ENCODE peak calls at places on chromosomes 3 and 15, in eight cellular contexts. One of them, this sample, is unnamed. For H3K4me1, the result is how much of the 10 kb centered on the place peaks cover.

GRCh38 chr15:65189102-65189740 is 4.1 kb upstream of the CLPX start:
- DNase-seq in esophagus muscularis mucosa: no peak
- DNase-seq in A549: peak
- DNase-seq in cardiac muscle cell: peak
- DNase-seq in fibroblast of lung: peak
- DNase-seq in adrenal gland: peak
- DNase-seq in IMR-90: peak
- DNase-seq in GM23338: peak
- DNase-seq in this sample: no peak

GRCh38 chr15:48191574-48192225 is at the start of gene CTXN2:
- DNase-seq in esophagus muscularis mucosa: no peak
- DNase-seq in A549: no peak
- DNase-seq in cardiac muscle cell: no peak
- DNase-seq in fibroblast of lung: peak
- DNase-seq in adrenal gland: no peak
- DNase-seq in IMR-90: no peak
- DNase-seq in GM23338: peak
- DNase-seq in this sample: no peak

GRCh38 chr15:56805466-56806146 is 72.3 kb upstream of the ZNF280D start:
- DNase-seq in esophagus muscularis mucosa: no peak
- DNase-seq in A549: peak
- DNase-seq in cardiac muscle cell: peak
- DNase-seq in fibroblast of lung: peak
- DNase-seq in adrenal gland: peak
- DNase-seq in IMR-90: peak
- DNase-seq in GM23338: no peak
- DNase-seq in this sample: no peak

GRCh38 chr3:147298511-147298982 is 107.8 kb downstream of the ZIC4 start:
- DNase-seq in esophagus muscularis mucosa: no peak
- DNase-seq in A549: peak
- DNase-seq in cardiac muscle cell: peak
- DNase-seq in fibroblast of lung: peak
- DNase-seq in adrenal gland: no peak
- DNase-seq in IMR-90: peak
- DNase-seq in GM23338: peak
- DNase-seq in this sample: no peak

GRCh38 chr15:71386448-71387236 is 271.4 kb downstream of the THSD4 start:
- DNase-seq in esophagus muscularis mucosa: no peak
- DNase-seq in A549: peak
- DNase-seq in cardiac muscle cell: peak
- DNase-seq in fibroblast of lung: peak
- DNase-seq in adrenal gland: no peak
- DNase-seq in IMR-90: peak
- DNase-seq in GM23338: peak
- DNase-seq in this sample: no peak

GRCh38 chr3:184129012-184129411 is 6.1 kb upstream of the EIF2B5 start:
- DNase-seq in esophagus muscularis mucosa: no peak
- DNase-seq in A549: peak
- DNase-seq in cardiac muscle cell: peak
- DNase-seq in fibroblast of lung: peak
- DNase-seq in adrenal gland: no peak
- DNase-seq in IMR-90: peak
- DNase-seq in GM23338: peak
- DNase-seq in this sample: no peak

GRCh38 chr15:50854594-50855490 is 53.6 kb upstream of the AP4E1 start:
- DNase-seq in esophagus muscularis mucosa: no peak
- DNase-seq in A549: peak
- DNase-seq in cardiac muscle cell: no peak
- DNase-seq in fibroblast of lung: no peak
- DNase-seq in adrenal gland: no peak
- DNase-seq in IMR-90: peak
- DNase-seq in GM23338: no peak
- DNase-seq in this sample: no peak

GRCh38 chr3:152200476-152201422 is 68.0 kb upstream of the MBNL1 start:
- DNase-seq in esophagus muscularis mucosa: no peak
- DNase-seq in A549: no peak
- DNase-seq in cardiac muscle cell: peak
- DNase-seq in fibroblast of lung: no peak
- DNase-seq in adrenal gland: no peak
- DNase-seq in IMR-90: no peak
- DNase-seq in GM23338: no peak
- DNase-seq in this sample: no peak

GRCh38 chr15:31016446-31016915 is 25.1 kb upstream of the MTMR10 start:
- DNase-seq in esophagus muscularis mucosa: no peak
- DNase-seq in A549: no peak
- DNase-seq in cardiac muscle cell: peak
- DNase-seq in fibroblast of lung: peak
- DNase-seq in adrenal gland: no peak
- DNase-seq in IMR-90: peak
- DNase-seq in GM23338: no peak
- DNase-seq in this sample: no peak

GRCh38 chr15:44183363-44183762 is 11.7 kb downstream of the FRMD5 start:
- DNase-seq in esophagus muscularis mucosa: no peak
- DNase-seq in A549: no peak
- DNase-seq in cardiac muscle cell: no peak
- DNase-seq in fibroblast of lung: no peak
- DNase-seq in adrenal gland: no peak
- DNase-seq in IMR-90: no peak
- DNase-seq in GM23338: no peak
- DNase-seq in this sample: no peak

GRCh38 chr15:71231678-71232224 is 116.5 kb downstream of the THSD4 start:
- DNase-seq in esophagus muscularis mucosa: no peak
- DNase-seq in A549: no peak
- DNase-seq in cardiac muscle cell: no peak
- DNase-seq in fibroblast of lung: no peak
- DNase-seq in adrenal gland: peak
- DNase-seq in IMR-90: no peak
- DNase-seq in GM23338: no peak
- DNase-seq in this sample: no peak

GRCh38 chr3:154690413-154690812 is 260.4 kb upstream of the GPR149 start:
- DNase-seq in esophagus muscularis mucosa: no peak
- DNase-seq in A549: no peak
- DNase-seq in cardiac muscle cell: no peak
- DNase-seq in fibroblast of lung: no peak
- DNase-seq in adrenal gland: no peak
- DNase-seq in IMR-90: no peak
- DNase-seq in GM23338: no peak
- DNase-seq in this sample: no peak

GRCh38 chr15:97875513-97876285 is 84.8 kb upstream of the ARRDC4 start:
- DNase-seq in esophagus muscularis mucosa: no peak
- DNase-seq in A549: peak
- DNase-seq in cardiac muscle cell: no peak
- DNase-seq in fibroblast of lung: no peak
- DNase-seq in adrenal gland: no peak
- DNase-seq in IMR-90: no peak
- DNase-seq in GM23338: peak
- DNase-seq in this sample: peak

GRCh38 chr3:45066109-45066801 is 40.2 kb downstream of the CLEC3B start:
- DNase-seq in esophagus muscularis mucosa: no peak
- DNase-seq in A549: no peak
- DNase-seq in cardiac muscle cell: no peak
- DNase-seq in fibroblast of lung: no peak
- DNase-seq in adrenal gland: no peak
- DNase-seq in IMR-90: no peak
- DNase-seq in GM23338: no peak
- DNase-seq in this sample: no peak

GRCh38 chr3:128194843-128195242 is 41.6 kb downstream of the EEFSEC start:
- DNase-seq in esophagus muscularis mucosa: no peak
- DNase-seq in A549: no peak
- DNase-seq in cardiac muscle cell: peak
- DNase-seq in fibroblast of lung: peak
- DNase-seq in adrenal gland: no peak
- DNase-seq in IMR-90: no peak
- DNase-seq in GM23338: no peak
- DNase-seq in this sample: no peak

GRCh38 chr3:18830087-18830486 is 318.2 kb upstream of the KCNH8 start:
- DNase-seq in esophagus muscularis mucosa: no peak
- DNase-seq in A549: no peak
- DNase-seq in cardiac muscle cell: no peak
- DNase-seq in fibroblast of lung: no peak
- DNase-seq in adrenal gland: no peak
- DNase-seq in IMR-90: no peak
- DNase-seq in GM23338: no peak
- DNase-seq in this sample: no peak

DNA sequence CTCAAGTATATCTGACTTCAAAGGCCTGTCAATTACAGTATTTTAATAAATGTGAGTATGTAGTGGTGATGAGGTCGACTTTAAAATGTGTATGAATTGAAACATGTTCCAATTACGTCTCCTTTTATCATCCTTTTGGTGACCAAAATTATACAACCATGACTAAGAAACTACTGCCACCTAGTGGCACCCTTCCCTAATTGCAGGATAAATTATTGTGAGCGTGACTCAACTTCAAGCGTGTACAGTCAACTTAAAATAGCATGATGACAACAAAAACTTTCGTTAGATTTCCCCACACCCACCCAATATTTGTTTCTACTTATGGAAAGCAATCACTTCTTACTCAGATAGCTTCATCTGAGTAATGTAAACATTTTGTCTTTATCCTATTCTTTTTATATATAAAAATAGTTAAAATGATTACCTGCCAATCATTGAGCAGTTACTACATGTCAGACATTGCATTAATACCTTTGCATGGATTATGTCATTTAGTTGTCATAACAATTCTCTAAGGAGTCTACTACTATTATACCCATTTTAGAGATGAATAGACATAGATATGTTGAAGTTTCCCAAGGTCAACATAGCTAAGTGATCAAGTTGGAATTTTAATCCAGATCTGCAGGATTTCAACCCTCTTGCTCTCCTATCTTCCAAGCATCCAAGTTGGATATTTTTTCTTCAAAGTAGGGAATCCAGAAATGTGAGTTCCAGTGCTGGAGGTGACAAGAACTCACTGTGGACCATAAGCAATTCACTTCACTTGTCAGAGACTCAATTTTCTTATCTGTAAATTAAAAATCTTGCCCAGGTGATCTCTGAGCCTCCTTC is 106.0 kb downstream of the MEX3B start:
- DNase-seq in esophagus muscularis mucosa: no peak
- DNase-seq in A549: peak
- DNase-seq in cardiac muscle cell: peak
- DNase-seq in fibroblast of lung: peak
- DNase-seq in adrenal gland: no peak
- DNase-seq in IMR-90: peak
- DNase-seq in GM23338: peak
- DNase-seq in this sample: no peak
- TF ChIP-seq CTCF in esophagus muscularis mucosa: peak
- TF ChIP-seq CTCF in A549: peak
- TF ChIP-seq CTCF in cardiac muscle cell: peak
- TF ChIP-seq CTCF in fibroblast of lung: peak
- TF ChIP-seq CTCF in adrenal gland: peak
- TF ChIP-seq CTCF in IMR-90: peak
- TF ChIP-seq CTCF in GM23338: peak
- TF ChIP-seq CTCF in this sample: peak

GRCh38 chr3:30600572-30600971 is 5.8 kb upstream of the TGFBR2 start:
- DNase-seq in esophagus muscularis mucosa: no peak
- DNase-seq in A549: no peak
- DNase-seq in cardiac muscle cell: no peak
- DNase-seq in fibroblast of lung: no peak
- DNase-seq in adrenal gland: no peak
- DNase-seq in IMR-90: no peak
- DNase-seq in GM23338: no peak
- DNase-seq in this sample: no peak
- H3K4me1 ChIP-seq in esophagus muscularis mucosa: under half
- H3K4me1 ChIP-seq in A549: under half
- H3K4me1 ChIP-seq in cardiac muscle cell: under half
- H3K4me1 ChIP-seq in fibroblast of lung: under half
- H3K4me1 ChIP-seq in adrenal gland: under half
- H3K4me1 ChIP-seq in IMR-90: under half
- H3K4me1 ChIP-seq in GM23338: under half
- H3K4me1 ChIP-seq in this sample: under half

GRCh38 chr3:50365080-50365841 is 5.9 kb upstream of the TMEM115 start:
- DNase-seq in esophagus muscularis mucosa: peak
- DNase-seq in A549: no peak
- DNase-seq in cardiac muscle cell: peak
- DNase-seq in fibroblast of lung: peak
- DNase-seq in adrenal gland: peak
- DNase-seq in IMR-90: peak
- DNase-seq in GM23338: peak
- DNase-seq in this sample: peak
- H3K4me3 ChIP-seq in esophagus muscularis mucosa: peak
- H3K4me3 ChIP-seq in A549: no peak
- H3K4me3 ChIP-seq in cardiac muscle cell: peak
- H3K4me3 ChIP-seq in fibroblast of lung: no peak
- H3K4me3 ChIP-seq in adrenal gland: peak
- H3K4me3 ChIP-seq in IMR-90: peak
- H3K4me3 ChIP-seq in GM23338: peak
- H3K4me3 ChIP-seq in this sample: peak

DNA sequence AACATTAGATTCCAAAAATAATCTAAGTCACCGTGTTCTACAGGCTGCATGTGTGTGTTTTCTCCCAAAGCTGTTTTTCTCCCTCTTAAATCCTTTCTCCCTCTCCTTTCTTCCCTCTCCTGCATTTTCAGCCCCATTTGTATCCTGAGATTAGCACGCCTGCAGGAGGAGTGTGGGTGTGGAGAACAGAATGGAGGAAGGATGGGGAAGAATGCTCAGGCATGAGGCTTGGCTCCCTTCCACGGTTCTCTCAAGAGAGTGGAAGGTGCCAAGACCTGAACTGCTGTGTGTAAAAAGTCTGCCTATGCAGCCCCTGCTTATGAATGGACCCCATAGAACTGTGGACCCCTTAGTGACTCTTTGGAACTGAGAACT is 285.6 kb upstream of the ROPN1 start:
- DNase-seq in esophagus muscularis mucosa: no peak
- DNase-seq in A549: no peak
- DNase-seq in cardiac muscle cell: peak
- DNase-seq in fibroblast of lung: no peak
- DNase-seq in adrenal gland: peak
- DNase-seq in IMR-90: peak
- DNase-seq in GM23338: no peak
- DNase-seq in this sample: no peak
- TF ChIP-seq CTCF in esophagus muscularis mucosa: peak
- TF ChIP-seq CTCF in A549: no peak
- TF ChIP-seq CTCF in cardiac muscle cell: no peak
- TF ChIP-seq CTCF in fibroblast of lung: no peak
- TF ChIP-seq CTCF in adrenal gland: no peak
- TF ChIP-seq CTCF in IMR-90: no peak
- TF ChIP-seq CTCF in GM23338: no peak
- TF ChIP-seq CTCF in this sample: no peak

GRCh38 chr15:68802373-68802772 is 18.3 kb downstream of the ANP32A start:
- DNase-seq in esophagus muscularis mucosa: no peak
- DNase-seq in A549: no peak
- DNase-seq in cardiac muscle cell: no peak
- DNase-seq in fibroblast of lung: no peak
- DNase-seq in adrenal gland: peak
- DNase-seq in IMR-90: no peak
- DNase-seq in GM23338: no peak
- DNase-seq in this sample: no peak
- H3K4me1 ChIP-seq in esophagus muscularis mucosa: under half
- H3K4me1 ChIP-seq in A549: under half
- H3K4me1 ChIP-seq in cardiac muscle cell: under half
- H3K4me1 ChIP-seq in fibroblast of lung: under half
- H3K4me1 ChIP-seq in adrenal gland: under half
- H3K4me1 ChIP-seq in IMR-90: under half
- H3K4me1 ChIP-seq in GM23338: under half
- H3K4me1 ChIP-seq in this sample: under half

DNA sequence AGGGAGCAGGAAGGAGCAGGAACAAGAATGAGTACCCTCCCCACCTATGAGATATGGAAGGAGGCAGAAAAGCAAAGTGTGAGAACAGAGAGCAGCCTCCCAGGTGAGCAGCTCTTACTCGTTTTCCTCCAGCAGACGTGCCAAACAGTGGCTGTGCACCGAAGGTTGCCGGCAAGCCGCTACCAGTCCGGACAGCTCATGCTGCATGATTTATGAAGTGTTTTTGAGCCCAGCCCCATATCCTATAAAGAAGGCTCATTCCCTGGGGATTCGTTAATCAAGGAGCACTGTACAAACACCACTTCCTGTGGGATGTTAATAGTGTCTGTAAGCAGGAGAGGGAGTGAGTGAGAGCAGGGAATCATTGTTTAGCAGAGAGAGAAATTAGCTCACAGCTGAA is 118.3 kb upstream of the FOXB1 start:
- DNase-seq in esophagus muscularis mucosa: no peak
- DNase-seq in A549: no peak
- DNase-seq in cardiac muscle cell: peak
- DNase-seq in fibroblast of lung: no peak
- DNase-seq in adrenal gland: no peak
- DNase-seq in IMR-90: no peak
- DNase-seq in GM23338: peak
- DNase-seq in this sample: no peak
- H3K4me3 ChIP-seq in esophagus muscularis mucosa: no peak
- H3K4me3 ChIP-seq in A549: no peak
- H3K4me3 ChIP-seq in cardiac muscle cell: no peak
- H3K4me3 ChIP-seq in fibroblast of lung: no peak
- H3K4me3 ChIP-seq in adrenal gland: no peak
- H3K4me3 ChIP-seq in IMR-90: no peak
- H3K4me3 ChIP-seq in GM23338: no peak
- H3K4me3 ChIP-seq in this sample: no peak

This sample was measured in right lobe of liver.